ENCODE peak calls at places on chromosome 10, in eight cellular contexts. N is transverse colon, P is SK-N-SH, L is K562, V is tibial nerve, S is sigmoid colon, B is ovary, Y is A549. O is an unnamed sample.
A peak's percentile ranks its signal among the peaks of the same experiment; 100 is the strongest.

GRCh38 chr10:79149662-79150443 is 81.1 kb downstream of the ZMIZ1 start:
- DNase-seq in N (peak; percentile 84), P (peak; percentile 63), L (peak; percentile 93), V (peak; percentile 67), S (peak; percentile 92), B (peak; percentile 63), Y (peak; percentile 91), O (peak; percentile 93)

GRCh38 chr10:71840177-71840711 is 10.8 kb downstream of the PSAP start:
- DNase-seq in N (peak; percentile 66), P (peak; percentile 81), L (no peak), V (peak; percentile 77), S (peak; percentile 83), B (peak; percentile 86), Y (peak; percentile 76), O (no peak)

GRCh38 chr10:48838830-48839229 is 100.8 kb downstream of the LRRC18 start:
- DNase-seq in N (no peak), P (no peak), L (no peak), V (no peak), S (no peak), B (no peak), Y (no peak), O (no peak)

GRCh38 chr10:35912615-35913170 is 270.6 kb upstream of the FZD8 start:
- DNase-seq in N (no peak), P (no peak), L (no peak), V (no peak), S (no peak), B (no peak), Y (no peak), O (no peak)

GRCh38 chr10:102675151-102675886 is 31.0 kb downstream of the TRIM8 start:
- DNase-seq in N (no peak), P (no peak), L (no peak), V (no peak), S (peak; percentile 54), B (no peak), Y (no peak), O (no peak)

GRCh38 chr10:75599875-75600648 is 168.6 kb downstream of the LRMDA start:
- DNase-seq in N (no peak), P (no peak), L (no peak), V (no peak), S (no peak), B (no peak), Y (no peak), O (no peak)

GRCh38 chr10:132697568-132698200 is 88.3 kb downstream of the NKX6-2 start:
- DNase-seq in N (no peak), P (no peak), L (no peak), V (no peak), S (peak; percentile 25), B (no peak), Y (no peak), O (no peak)

GRCh38 chr10:69718951-69719350 is 82.8 kb upstream of the COL13A1 start:
- DNase-seq in N (no peak), P (no peak), L (no peak), V (no peak), S (no peak), B (no peak), Y (no peak), O (no peak)

GRCh38 chr10:109934958-109935793 is 11.9 kb upstream of the XPNPEP1 start:
- DNase-seq in N (no peak), P (peak; percentile 15), L (no peak), V (peak; percentile 51), S (no peak), B (no peak), Y (no peak), O (no peak)

GRCh38 chr10:69819713-69820506 is 18.2 kb downstream of the COL13A1 start:
- DNase-seq in N (no peak), P (no peak), L (no peak), V (no peak), S (no peak), B (no peak), Y (no peak), O (no peak)

GRCh38 chr10:132624847-132625839 is 87.6 kb downstream of the INPP5A start:
- DNase-seq in N (no peak), P (no peak), L (no peak), V (no peak), S (peak; percentile 70), B (no peak), Y (no peak), O (no peak)

GRCh38 chr10:125441151-125441550 is 241.8 kb downstream of the TEX36 start:
- DNase-seq in N (no peak), P (no peak), L (no peak), V (no peak), S (no peak), B (no peak), Y (no peak), O (no peak)

GRCh38 chr10:100506596-100507356 is 12.9 kb downstream of the SEC31B start:
- DNase-seq in N (no peak), P (no peak), L (no peak), V (no peak), S (no peak), B (no peak), Y (peak; percentile 35), O (no peak)

GRCh38 chr10:102235598-102235920 is 5.8 kb downstream of the PITX3 start:
- DNase-seq in N (no peak), P (no peak), L (no peak), V (no peak), S (no peak), B (no peak), Y (peak; percentile 41), O (no peak)

GRCh38 chr10:131726967-131727366 is 173.8 kb upstream of the PPP2R2D start:
- DNase-seq in N (no peak), P (peak; percentile 33), L (no peak), V (no peak), S (peak; percentile 43), B (no peak), Y (no peak), O (no peak)

GRCh38 chr10:50063100-50063499 is 4.7 kb upstream of the WASHC2A start:
- DNase-seq in N (no peak), P (peak; percentile 62), L (peak; percentile 14), V (no peak), S (no peak), B (no peak), Y (peak; percentile 4), O (no peak)

GRCh38 chr10:122062831-122063674 is 74.1 kb downstream of the TACC2 start:
- DNase-seq in N (peak; percentile 89), P (peak; percentile 36), L (peak; percentile 66), V (peak; percentile 79), S (peak; percentile 97), B (peak; percentile 79), Y (peak; percentile 95), O (peak; percentile 72)

GRCh38 chr10:15485684-15486316 is 114.7 kb upstream of the FAM171A1 start:
- DNase-seq in N (no peak), P (no peak), L (no peak), V (no peak), S (no peak), B (no peak), Y (no peak), O (no peak)

GRCh38 chr10:124624456-124624855 is 119.7 kb downstream of the FAM53B start:
- DNase-seq in N (no peak), P (no peak), L (no peak), V (no peak), S (no peak), B (no peak), Y (no peak), O (no peak)

GRCh38 chr10:7320072-7320471 is 90.8 kb downstream of the SFMBT2 start:
- DNase-seq in N (no peak), P (no peak), L (no peak), V (no peak), S (no peak), B (no peak), Y (no peak), O (no peak)

GRCh38 chr10:59281861-59282260 is 80.5 kb downstream of the FAM13C start:
- DNase-seq in N (no peak), P (no peak), L (no peak), V (no peak), S (no peak), B (no peak), Y (no peak), O (no peak)
- TF ChIP-seq EP300 in N (no peak), P (no peak), L (no peak), V (no peak), S (no peak), B (no peak), Y (no peak), O (no peak)

DNA sequence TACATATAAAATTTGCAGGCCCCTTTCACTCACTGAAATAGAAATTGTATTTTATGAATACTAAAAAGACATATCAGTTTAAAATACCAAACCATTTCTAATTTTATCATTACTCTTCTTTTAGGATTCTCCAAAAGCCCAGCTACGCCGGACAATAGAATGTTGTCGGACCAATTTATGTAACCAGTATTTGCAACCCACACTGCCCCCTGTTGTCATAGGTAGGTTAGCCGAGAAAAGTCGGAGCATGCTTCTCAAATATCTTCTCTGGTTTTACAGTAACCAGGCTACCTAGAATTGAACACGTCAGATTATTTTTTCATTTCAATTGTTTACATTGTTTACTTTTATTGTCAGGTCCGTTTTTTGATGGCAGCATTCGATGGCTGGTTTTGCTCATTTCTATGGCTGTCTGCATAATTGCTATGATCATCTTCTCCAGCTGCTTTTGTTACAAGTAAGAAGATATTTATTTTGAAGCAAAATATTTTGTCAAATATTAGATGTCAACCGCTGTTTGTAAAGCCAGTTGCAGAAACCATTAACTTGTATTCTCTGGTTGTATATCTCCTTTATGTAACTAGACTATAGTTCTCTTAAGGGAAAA is 57.6 kb downstream of the MMRN2 start:
- DNase-seq in N (peak; percentile 71), P (peak; percentile 60), L (peak; percentile 33), V (peak; percentile 58), S (peak; percentile 86), B (peak; percentile 57), Y (peak; percentile 59), O (peak; percentile 52)
- TF ChIP-seq CTCF in N (peak; percentile 70), P (peak; percentile 91), L (peak; percentile 60), V (peak; percentile 71), S (peak; percentile 76), B (peak; percentile 35), Y (peak; percentile 82), O (peak; percentile 77)

GRCh38 chr10:120480848-120481247 is 23.8 kb downstream of the PLPP4 start:
- DNase-seq in N (no peak), P (no peak), L (no peak), V (no peak), S (no peak), B (no peak), Y (no peak), O (no peak)

GRCh38 chr10:120480065-120480600 is 23.1 kb downstream of the PLPP4 start:
- DNase-seq in N (no peak), P (peak; percentile 31), L (no peak), V (no peak), S (no peak), B (no peak), Y (no peak), O (no peak)

GRCh38 chr10:120477723-120478270 is 20.8 kb downstream of the PLPP4 start:
- DNase-seq in N (no peak), P (no peak), L (no peak), V (no peak), S (no peak), B (no peak), Y (no peak), O (no peak)

GRCh38 chr10:120478401-120478800 is 21.4 kb downstream of the PLPP4 start:
- DNase-seq in N (no peak), P (no peak), L (no peak), V (no peak), S (no peak), B (no peak), Y (no peak), O (no peak)

GRCh38 chr10:120479506-120479905 is 22.5 kb downstream of the PLPP4 start:
- DNase-seq in N (no peak), P (no peak), L (no peak), V (no peak), S (no peak), B (no peak), Y (no peak), O (no peak)
- H3K4me1 ChIP-seq in N (no peaks in the 10 kb centered on the region), P (peaks cover 29% of the 10 kb centered on the region), L (no peaks in the 10 kb centered on the region), V (no peaks in the 10 kb centered on the region), S (peaks cover 17% of the 10 kb centered on the region), B (no peaks in the 10 kb centered on the region), Y (no peaks in the 10 kb centered on the region), O (no peaks in the 10 kb centered on the region)

GRCh38 chr10:5893321-5893720 is 3.3 kb downstream of the FBH1 start:
- DNase-seq in N (no peak), P (no peak), L (no peak), V (no peak), S (no peak), B (no peak), Y (no peak), O (no peak)
- TF ChIP-seq EP300 in N (no peak), P (no peak), L (no peak), V (no peak), S (no peak), B (no peak), Y (no peak), O (no peak)

O was measured in upper lobe of left lung.